ENCODE peak calls at places on chromosomes 5 and 9, in four cellular contexts. A is natural killer cell, P is foreskin fibroblast, N is mucosa of descending colon. Z is an unnamed sample.

GRCh38 chr9:15617782-15618181 is 64.9 kb downstream of the CCDC171 start:
- DNase-seq in A (no peak), P (no peak), N (no peak), Z (no peak)

GRCh38 chr5:88236866-88237642 is 31.6 kb downstream of the TMEM161B start:
- DNase-seq in A (no peak), P (peak), N (no peak), Z (no peak)

GRCh38 chr5:150661086-150661485 is at the start of gene MYOZ3:
- DNase-seq in A (no peak), P (no peak), N (no peak), Z (no peak)

GRCh38 chr5:169591636-169592035 is 8.1 kb downstream of the SPDL1 start:
- DNase-seq in A (no peak), P (peak), N (no peak), Z (no peak)

GRCh38 chr9:79765466-79765865 is 193.7 kb downstream of the TLE4 start:
- DNase-seq in A (no peak), P (no peak), N (no peak), Z (no peak)

GRCh38 chr5:169223595-169223953 is 77.4 kb downstream of the SLIT3 start:
- DNase-seq in A (no peak), P (peak), N (no peak), Z (no peak)

GRCh38 chr9:105328872-105329728 is 84.6 kb downstream of the SLC44A1 start:
- DNase-seq in A (no peak), P (no peak), N (no peak), Z (no peak)

GRCh38 chr9:10700266-10700665 is 87.5 kb upstream of the PTPRD start:
- DNase-seq in A (no peak), P (no peak), N (no peak), Z (no peak)

GRCh38 chr5:137282216-137282615 is 216.9 kb downstream of the SPOCK1 start:
- DNase-seq in A (no peak), P (peak), N (no peak), Z (no peak)

GRCh38 chr5:39519566-39520231 is 94.9 kb upstream of the DAB2 start:
- DNase-seq in A (no peak), P (peak), N (no peak), Z (no peak)

GRCh38 chr5:179378441-179379271 is 33.4 kb upstream of the ADAMTS2 start:
- DNase-seq in A (no peak), P (peak), N (no peak), Z (no peak)

GRCh38 chr9:111483862-111484563 is at the start of gene ECPAS:
- DNase-seq in A (peak), P (peak), N (peak), Z (peak)
- TF ChIP-seq CTCF in A (no peak), P (no peak), N (no peak), Z (no peak)

GRCh38 chr9:118003240-118003639 is 299.0 kb downstream of the TLR4 start:
- DNase-seq in A (no peak), P (no peak), N (no peak), Z (no peak)
- TF ChIP-seq CTCF in A (no peak), P (no peak), N (no peak), Z (no peak)

GRCh38 chr5:149002761-149003689 is 59.8 kb downstream of the SH3TC2 start:
- DNase-seq in A (no peak), P (peak), N (no peak), Z (no peak)
- TF ChIP-seq CTCF in A (no peak), P (no peak), N (no peak), Z (no peak)

GRCh38 chr9:127534250-127534649 is 77.8 kb upstream of the STXBP1 start:
- DNase-seq in A (no peak), P (no peak), N (no peak), Z (no peak)
- TF ChIP-seq CTCF in A (no peak), P (no peak), N (no peak), Z (no peak)

DNA sequence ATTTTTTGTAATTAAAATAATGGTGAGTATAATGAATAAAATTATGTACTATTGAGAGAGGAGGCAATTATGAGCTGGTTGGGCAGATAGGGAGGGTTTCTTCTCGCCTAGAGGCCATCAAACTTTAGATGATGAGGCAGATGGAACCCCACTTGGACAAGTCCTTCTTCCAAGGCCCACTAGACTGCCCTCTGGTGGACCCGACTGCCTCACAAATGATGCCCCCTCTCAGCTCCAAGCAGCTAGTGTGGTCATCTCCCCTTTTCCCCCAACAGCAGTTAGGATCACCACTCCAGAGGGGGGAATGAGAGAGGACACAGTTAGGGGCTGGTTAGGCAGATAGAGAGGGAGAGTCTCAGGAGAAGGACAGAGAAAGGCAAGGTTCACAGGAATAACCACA is 348.0 kb upstream of the CDH18 start:
- DNase-seq in A (no peak), P (no peak), N (no peak), Z (no peak)
- TF ChIP-seq CTCF in A (no peak), P (no peak), N (no peak), Z (no peak)

GRCh38 chr9:21317956-21318923 is 13.1 kb upstream of the IFNA5 start:
- DNase-seq in A (no peak), P (peak), N (peak), Z (no peak)
- TF ChIP-seq CTCF in A (peak), P (peak), N (peak), Z (peak)

Z was measured in CD14-positive monocyte.